ENCODE peak calls at places on chromosome 16, in eight cellular contexts. One of them, this sample, is unnamed.

GRCh38 chr16:72985148-72985882 is 62.6 kb downstream of the ZFHX3 start:
- DNase-seq in nephron progenitor cell: no peak
- DNase-seq in prostate gland: no peak
- DNase-seq in activated T-cell treated with anti-CD3 and anti-CD28 coated beads, Interleukin-2, amount 50 U/mL, for 4 hours: no peak
- DNase-seq in H54: no peak
- DNase-seq in occipital lobe: no peak
- DNase-seq in T-helper 9 cell: no peak
- DNase-seq in fibroblast of the aortic adventitia: peak
- DNase-seq in this sample: peak

GRCh38 chr16:23754594-23755483 is at the start of gene CHP2:
- DNase-seq in nephron progenitor cell: peak
- DNase-seq in prostate gland: no peak
- DNase-seq in activated T-cell treated with anti-CD3 and anti-CD28 coated beads, Interleukin-2, amount 50 U/mL, for 4 hours: no peak
- DNase-seq in H54: no peak
- DNase-seq in occipital lobe: no peak
- DNase-seq in T-helper 9 cell: no peak
- DNase-seq in fibroblast of the aortic adventitia: no peak
- DNase-seq in this sample: no peak

GRCh38 chr16:15055141-15056053 is 477 bp downstream of the NTAN1 start:
- DNase-seq in nephron progenitor cell: no peak
- DNase-seq in prostate gland: no peak
- DNase-seq in activated T-cell treated with anti-CD3 and anti-CD28 coated beads, Interleukin-2, amount 50 U/mL, for 4 hours: no peak
- DNase-seq in H54: peak
- DNase-seq in occipital lobe: no peak
- DNase-seq in T-helper 9 cell: no peak
- DNase-seq in fibroblast of the aortic adventitia: peak
- DNase-seq in this sample: no peak

GRCh38 chr16:57475711-57476339 is 10.5 kb downstream of the DOK4 start:
- DNase-seq in nephron progenitor cell: peak
- DNase-seq in prostate gland: no peak
- DNase-seq in activated T-cell treated with anti-CD3 and anti-CD28 coated beads, Interleukin-2, amount 50 U/mL, for 4 hours: peak
- DNase-seq in H54: peak
- DNase-seq in occipital lobe: no peak
- DNase-seq in T-helper 9 cell: peak
- DNase-seq in fibroblast of the aortic adventitia: no peak
- DNase-seq in this sample: peak

GRCh38 chr16:84548971-84549844 is 44.7 kb upstream of the MEAK7 start:
- DNase-seq in nephron progenitor cell: no peak
- DNase-seq in prostate gland: no peak
- DNase-seq in activated T-cell treated with anti-CD3 and anti-CD28 coated beads, Interleukin-2, amount 50 U/mL, for 4 hours: peak
- DNase-seq in H54: no peak
- DNase-seq in occipital lobe: no peak
- DNase-seq in T-helper 9 cell: peak
- DNase-seq in fibroblast of the aortic adventitia: no peak
- DNase-seq in this sample: no peak

GRCh38 chr16:75732871-75733270 is 6.6 kb upstream of the CPHXL start:
- DNase-seq in nephron progenitor cell: no peak
- DNase-seq in prostate gland: no peak
- DNase-seq in activated T-cell treated with anti-CD3 and anti-CD28 coated beads, Interleukin-2, amount 50 U/mL, for 4 hours: no peak
- DNase-seq in H54: no peak
- DNase-seq in occipital lobe: no peak
- DNase-seq in T-helper 9 cell: no peak
- DNase-seq in fibroblast of the aortic adventitia: no peak
- DNase-seq in this sample: no peak

GRCh38 chr16:87608400-87608985 is 6.2 kb downstream of the JPH3 start:
- DNase-seq in nephron progenitor cell: peak
- DNase-seq in prostate gland: peak
- DNase-seq in activated T-cell treated with anti-CD3 and anti-CD28 coated beads, Interleukin-2, amount 50 U/mL, for 4 hours: peak
- DNase-seq in H54: peak
- DNase-seq in occipital lobe: no peak
- DNase-seq in T-helper 9 cell: peak
- DNase-seq in fibroblast of the aortic adventitia: peak
- DNase-seq in this sample: no peak

GRCh38 chr16:89554343-89554742 is 6.1 kb upstream of the RPL13 start:
- DNase-seq in nephron progenitor cell: no peak
- DNase-seq in prostate gland: no peak
- DNase-seq in activated T-cell treated with anti-CD3 and anti-CD28 coated beads, Interleukin-2, amount 50 U/mL, for 4 hours: no peak
- DNase-seq in H54: no peak
- DNase-seq in occipital lobe: no peak
- DNase-seq in T-helper 9 cell: no peak
- DNase-seq in fibroblast of the aortic adventitia: no peak
- DNase-seq in this sample: no peak

GRCh38 chr16:88781140-88782077 is 3.6 kb downstream of the PIEZO1 start:
- DNase-seq in nephron progenitor cell: no peak
- DNase-seq in prostate gland: no peak
- DNase-seq in activated T-cell treated with anti-CD3 and anti-CD28 coated beads, Interleukin-2, amount 50 U/mL, for 4 hours: peak
- DNase-seq in H54: no peak
- DNase-seq in occipital lobe: no peak
- DNase-seq in T-helper 9 cell: peak
- DNase-seq in fibroblast of the aortic adventitia: no peak
- DNase-seq in this sample: no peak